ENCODE peak calls at places on chromosomes 13 and 19, in five cellular contexts. F is colonic mucosa, W is breast epithelium, T is right atrium auricular region, A is right cardiac atrium. O is an unnamed sample.

GRCh38 chr13:92074658-92075057 is 676.2 kb downstream of the GPC5 start:
- DNase-seq in F (no peak), W (no peak), T (no peak), A (no peak), O (no peak)

GRCh38 chr13:79625517-79625916 is 144.6 kb downstream of the NDFIP2 start:
- DNase-seq in F (no peak), W (no peak), T (no peak), A (no peak), O (no peak)

GRCh38 chr19:18128044-18128443 is 24.9 kb upstream of the PIK3R2 start:
- DNase-seq in F (no peak), W (no peak), T (no peak), A (no peak), O (no peak)

GRCh38 chr13:91785435-91786137 is 387.2 kb downstream of the GPC5 start:
- DNase-seq in F (no peak), W (no peak), T (no peak), A (no peak), O (no peak)

GRCh38 chr13:44274838-44275237 is 98.8 kb upstream of the SERP2 start:
- DNase-seq in F (no peak), W (no peak), T (no peak), A (no peak), O (peak; percentile 16)

GRCh38 chr13:46553521-46553885 is 533 bp downstream of the LRCH1 start:
- DNase-seq in F (peak; percentile 41), W (no peak), T (no peak), A (no peak), O (no peak)

GRCh38 chr19:49104229-49104864 is 9.8 kb upstream of the LIN7B start:
- DNase-seq in F (no peak), W (no peak), T (no peak), A (peak; percentile 46), O (no peak)

GRCh38 chr19:35248310-35249145 is at the start of gene LSR:
- DNase-seq in F (peak; percentile 92), W (peak; percentile 85), T (peak; percentile 56), A (peak; percentile 71), O (peak; percentile 96)

GRCh38 chr13:73327579-73327978 is 268.8 kb downstream of the KLF5 start:
- DNase-seq in F (no peak), W (no peak), T (no peak), A (no peak), O (no peak)

GRCh38 chr13:73326215-73326558 is 267.4 kb downstream of the KLF5 start:
- DNase-seq in F (no peak), W (no peak), T (no peak), A (no peak), O (no peak)

GRCh38 chr13:73324842-73325241 is 266.0 kb downstream of the KLF5 start:
- DNase-seq in F (no peak), W (no peak), T (no peak), A (no peak), O (no peak)

GRCh38 chr13:73323615-73324014 is 264.8 kb downstream of the KLF5 start:
- DNase-seq in F (no peak), W (no peak), T (no peak), A (no peak), O (no peak)

DNA sequence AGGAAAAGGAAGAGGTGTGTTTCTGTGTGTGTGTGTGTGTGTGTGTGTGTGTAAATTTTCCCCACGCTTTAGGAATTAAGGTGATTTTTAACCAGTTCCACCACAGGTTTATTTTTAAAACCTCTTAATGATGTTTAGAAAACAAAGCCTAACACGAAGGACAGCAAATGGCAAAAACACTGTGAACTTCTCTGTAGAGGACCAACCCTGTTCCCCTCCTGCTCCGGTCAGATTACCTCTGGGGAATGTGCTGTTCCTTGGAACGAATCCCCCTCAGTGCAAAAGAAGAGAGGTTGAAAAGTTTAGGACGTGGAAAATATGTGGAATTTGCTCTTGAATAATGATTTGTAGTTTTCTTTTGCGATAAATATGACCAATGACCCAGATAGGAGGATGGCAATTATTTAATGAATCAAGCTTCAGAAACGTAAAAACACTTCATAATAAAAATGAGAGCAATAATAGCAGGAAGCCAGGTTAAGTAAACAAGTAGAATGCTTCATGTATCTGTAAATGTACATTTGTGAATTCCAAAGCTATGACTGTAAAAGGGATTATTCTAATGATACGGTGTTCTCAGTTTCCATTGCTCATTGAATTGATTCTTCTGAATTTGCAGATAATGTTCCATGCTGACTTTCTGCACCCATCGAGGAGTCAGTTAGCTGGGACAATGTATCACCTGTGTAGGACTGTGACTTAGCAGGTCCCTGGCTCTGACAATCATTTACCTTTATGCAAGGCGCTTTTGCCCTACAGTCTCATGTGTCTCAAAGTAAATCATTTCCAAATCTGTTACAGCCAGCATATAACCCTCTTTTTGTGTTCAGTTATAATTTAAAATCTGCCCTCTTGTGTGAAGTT is 266.8 kb downstream of the KLF5 start:
- DNase-seq in F (peak; percentile 67), W (no peak), T (no peak), A (no peak), O (peak; percentile 96)
- H3K27ac ChIP-seq in F (peak overlapping the region; percentile 74), W (no peak overlapping the region), T (no peak overlapping the region), A (no peak overlapping the region), O (peak overlapping the region; percentile 73)

GRCh38 chr19:3518231-3518630 is 12.1 kb downstream of the FZR1 start:
- DNase-seq in F (no peak), W (no peak), T (no peak), A (no peak), O (no peak)
- H3K4me3 ChIP-seq in F (no peak overlapping the region), W (no peak overlapping the region), T (no peak overlapping the region), A (no peak overlapping the region), O (no peak overlapping the region)

DNA sequence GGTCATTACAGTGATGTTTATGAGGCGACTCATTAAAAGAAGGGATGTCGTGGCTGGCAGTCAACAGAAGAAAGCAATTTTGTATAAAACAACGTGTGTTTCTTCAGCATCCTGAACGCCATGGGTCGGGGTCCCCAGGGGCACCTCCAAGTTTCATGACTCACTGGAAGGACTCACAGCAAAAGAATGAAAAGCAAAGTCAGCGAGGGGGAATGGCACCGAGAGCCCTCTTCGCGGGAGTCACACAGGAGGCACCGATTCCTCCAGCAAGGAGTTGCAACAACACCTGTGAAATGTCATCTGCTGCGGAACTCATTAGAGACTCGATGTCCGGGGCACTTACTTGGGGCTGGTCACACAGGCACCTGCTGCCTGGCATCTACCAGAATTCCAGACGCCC is 130.7 kb upstream of the PEG3 start:
- DNase-seq in F (no peak), W (no peak), T (no peak), A (no peak), O (no peak)
- H3K9me3 ChIP-seq in F (no peaks in the 10 kb centered on the region), W (no peaks in the 10 kb centered on the region), T (no peaks in the 10 kb centered on the region), A (no peaks in the 10 kb centered on the region), O (peaks cover 4% of the 10 kb centered on the region)

DNA sequence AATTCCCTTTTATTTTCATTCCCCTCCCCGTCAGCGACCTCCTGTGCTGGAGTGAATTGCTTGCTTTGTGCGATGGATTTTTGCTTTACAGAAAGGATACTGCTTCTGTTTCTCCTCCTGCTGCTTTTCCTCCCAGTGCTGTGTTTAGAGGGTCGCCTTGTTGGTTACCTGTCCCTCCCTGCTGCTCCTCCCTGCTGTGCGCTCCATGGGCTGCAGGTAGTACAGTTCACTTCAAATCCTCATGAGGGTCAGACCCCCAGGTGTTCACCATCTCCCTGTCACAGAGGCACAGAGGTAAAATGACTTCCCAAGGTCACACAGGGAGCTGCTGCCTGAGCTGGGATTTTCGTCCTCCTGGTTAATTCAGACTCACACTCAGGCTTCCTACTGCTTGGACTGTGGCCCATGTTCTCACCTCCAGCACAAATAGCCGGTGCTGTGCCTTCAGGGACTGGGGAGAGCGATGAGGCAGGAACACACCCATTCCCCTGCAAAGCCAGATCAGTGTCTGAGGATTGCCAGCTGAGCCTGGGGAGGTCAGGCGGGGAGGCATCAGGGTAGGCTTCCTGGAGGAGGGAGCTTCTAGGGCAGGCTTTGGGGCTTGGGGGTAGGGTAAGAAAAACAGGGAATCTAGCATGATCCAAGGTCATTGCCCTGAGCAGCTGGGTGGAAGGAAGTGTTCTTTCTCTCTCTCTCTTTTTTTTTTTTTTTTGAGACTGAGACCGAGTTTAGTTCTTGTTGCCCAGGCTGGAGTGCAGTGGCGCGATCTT is 14.4 kb downstream of the BICRA start:
- DNase-seq in F (no peak), W (no peak), T (no peak), A (no peak), O (peak; percentile 79)
- H3K27ac ChIP-seq in F (no peak overlapping the region), W (no peak overlapping the region), T (peak overlapping the region; percentile 78), A (peak overlapping the region; percentile 88), O (peak overlapping the region; percentile 32)

DNA sequence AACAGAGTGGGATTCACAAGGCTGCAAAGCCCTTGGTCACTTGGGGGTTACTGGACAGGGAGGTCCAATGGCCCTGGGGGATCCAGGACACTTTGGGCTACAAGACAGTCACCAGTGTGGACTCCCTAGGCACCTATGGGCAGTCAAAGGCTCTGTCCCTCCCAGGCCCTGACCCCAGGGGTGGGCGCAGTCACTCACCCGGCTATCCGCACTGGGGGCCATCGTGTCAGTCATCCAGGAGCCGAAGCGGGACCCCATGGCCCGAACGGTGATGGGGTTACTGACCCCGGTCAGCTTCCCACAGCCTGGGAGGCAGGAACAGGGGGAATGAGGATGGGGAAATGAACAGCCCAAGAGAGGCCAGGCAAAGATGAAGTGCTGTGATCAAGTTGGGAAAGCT is 21.5 kb downstream of the PIN1 start:
- DNase-seq in F (no peak), W (no peak), T (no peak), A (no peak), O (no peak)
- H3K4me3 ChIP-seq in F (no peak overlapping the region), W (no peak overlapping the region), T (no peak overlapping the region), A (no peak overlapping the region), O (no peak overlapping the region)